ENCODE peak calls at places on chromosomes 1 and 21, in five cellular contexts. One of them, this sample, is unnamed.

GRCh38 chr21:38811257-38811656 is 5.5 kb downstream of the ETS2 start:
- DNase-seq in progenitor cell of endocrine pancreas: no peak
- DNase-seq in mammary epithelial cell: peak
- DNase-seq in HFF-Myc: peak
- DNase-seq in dorsolateral prefrontal cortex: no peak
- DNase-seq in this sample: no peak

GRCh38 chr21:15210235-15210678 is 145.5 kb upstream of the NRIP1 start:
- DNase-seq in HFF-Myc: no peak
- DNase-seq in dorsolateral prefrontal cortex: no peak
- DNase-seq in progenitor cell of endocrine pancreas: no peak
- DNase-seq in mammary epithelial cell: peak
- DNase-seq in this sample: no peak

GRCh38 chr1:50423670-50424000 is 392 bp upstream of the DMRTA2 start:
- DNase-seq in progenitor cell of endocrine pancreas: no peak
- DNase-seq in dorsolateral prefrontal cortex: no peak
- DNase-seq in mammary epithelial cell: peak
- DNase-seq in HFF-Myc: no peak
- DNase-seq in this sample: no peak

GRCh38 chr1:161185282-161185682 is 8.0 kb upstream of the B4GALT3 start:
- DNase-seq in mammary epithelial cell: no peak
- DNase-seq in progenitor cell of endocrine pancreas: no peak
- DNase-seq in dorsolateral prefrontal cortex: no peak
- DNase-seq in HFF-Myc: peak
- DNase-seq in this sample: peak

GRCh38 chr1:14866841-14867626 is 268.5 kb downstream of the KAZN start:
- DNase-seq in mammary epithelial cell: no peak
- DNase-seq in progenitor cell of endocrine pancreas: no peak
- DNase-seq in dorsolateral prefrontal cortex: no peak
- DNase-seq in HFF-Myc: no peak
- DNase-seq in this sample: no peak

GRCh38 chr1:159250817-159251216 is 46.1 kb downstream of the ACKR1 start:
- DNase-seq in mammary epithelial cell: no peak
- DNase-seq in HFF-Myc: no peak
- DNase-seq in progenitor cell of endocrine pancreas: no peak
- DNase-seq in dorsolateral prefrontal cortex: no peak
- DNase-seq in this sample: no peak

GRCh38 chr1:1318131-1318652 is 6.3 kb downstream of the INTS11 start:
- DNase-seq in HFF-Myc: peak
- DNase-seq in progenitor cell of endocrine pancreas: no peak
- DNase-seq in dorsolateral prefrontal cortex: no peak
- DNase-seq in mammary epithelial cell: peak
- DNase-seq in this sample: no peak

GRCh38 chr1:215529571-215529970 is 37.5 kb upstream of the KCTD3 start:
- DNase-seq in progenitor cell of endocrine pancreas: no peak
- DNase-seq in mammary epithelial cell: no peak
- DNase-seq in HFF-Myc: no peak
- DNase-seq in dorsolateral prefrontal cortex: no peak
- DNase-seq in this sample: no peak

GRCh38 chr1:32806315-32806714 is 10.8 kb downstream of the YARS1 start:
- DNase-seq in mammary epithelial cell: no peak
- DNase-seq in dorsolateral prefrontal cortex: no peak
- DNase-seq in progenitor cell of endocrine pancreas: no peak
- DNase-seq in HFF-Myc: no peak
- DNase-seq in this sample: no peak

GRCh38 chr21:28308516-28308915 is 684.2 kb downstream of the LTN1 start:
- DNase-seq in HFF-Myc: no peak
- DNase-seq in dorsolateral prefrontal cortex: no peak
- DNase-seq in mammary epithelial cell: peak
- DNase-seq in progenitor cell of endocrine pancreas: no peak
- DNase-seq in this sample: no peak

GRCh38 chr1:52179073-52179472 is 37.2 kb downstream of the ZFYVE9 start:
- DNase-seq in progenitor cell of endocrine pancreas: no peak
- DNase-seq in HFF-Myc: no peak
- DNase-seq in mammary epithelial cell: peak
- DNase-seq in dorsolateral prefrontal cortex: no peak
- DNase-seq in this sample: no peak

GRCh38 chr1:217889401-217889800 is 258.3 kb downstream of the SPATA17 start:
- DNase-seq in HFF-Myc: no peak
- DNase-seq in mammary epithelial cell: no peak
- DNase-seq in progenitor cell of endocrine pancreas: no peak
- DNase-seq in dorsolateral prefrontal cortex: no peak
- DNase-seq in this sample: no peak

GRCh38 chr1:214499732-214500131 is 51.7 kb downstream of the PTPN14 start:
- DNase-seq in progenitor cell of endocrine pancreas: no peak
- DNase-seq in dorsolateral prefrontal cortex: no peak
- DNase-seq in HFF-Myc: no peak
- DNase-seq in mammary epithelial cell: no peak
- DNase-seq in this sample: no peak

GRCh38 chr21:42317826-42318746 is 2.9 kb upstream of the TFF3 start:
- DNase-seq in dorsolateral prefrontal cortex: no peak
- DNase-seq in HFF-Myc: no peak
- DNase-seq in mammary epithelial cell: no peak
- DNase-seq in progenitor cell of endocrine pancreas: no peak
- DNase-seq in this sample: no peak

GRCh38 chr1:182786223-182787001 is 3.2 kb upstream of the NPL start:
- DNase-seq in dorsolateral prefrontal cortex: no peak
- DNase-seq in mammary epithelial cell: peak
- DNase-seq in progenitor cell of endocrine pancreas: peak
- DNase-seq in HFF-Myc: peak
- DNase-seq in this sample: no peak

GRCh38 chr1:219337588-219337987 is 163.9 kb downstream of the LYPLAL1 start:
- DNase-seq in dorsolateral prefrontal cortex: no peak
- DNase-seq in progenitor cell of endocrine pancreas: no peak
- DNase-seq in HFF-Myc: no peak
- DNase-seq in mammary epithelial cell: no peak
- DNase-seq in this sample: no peak

GRCh38 chr1:185846672-185847440 is 112.7 kb downstream of the HMCN1 start:
- DNase-seq in HFF-Myc: no peak
- DNase-seq in progenitor cell of endocrine pancreas: no peak
- DNase-seq in mammary epithelial cell: peak
- DNase-seq in dorsolateral prefrontal cortex: no peak
- DNase-seq in this sample: no peak

GRCh38 chr1:220841293-220841692 is 38.0 kb upstream of the HLX start:
- DNase-seq in progenitor cell of endocrine pancreas: no peak
- DNase-seq in dorsolateral prefrontal cortex: no peak
- DNase-seq in mammary epithelial cell: no peak
- DNase-seq in HFF-Myc: no peak
- DNase-seq in this sample: no peak

GRCh38 chr1:82464362-82464931 is 663.7 kb downstream of the ADGRL2 start:
- DNase-seq in HFF-Myc: no peak
- DNase-seq in dorsolateral prefrontal cortex: no peak
- DNase-seq in mammary epithelial cell: no peak
- DNase-seq in progenitor cell of endocrine pancreas: no peak
- DNase-seq in this sample: no peak

GRCh38 chr1:179876289-179876715 is 1.3 kb downstream of the TOR1AIP2 start:
- DNase-seq in dorsolateral prefrontal cortex: no peak
- DNase-seq in progenitor cell of endocrine pancreas: no peak
- DNase-seq in mammary epithelial cell: peak
- DNase-seq in HFF-Myc: no peak
- DNase-seq in this sample: no peak

GRCh38 chr1:234658143-234658542 is 48.2 kb upstream of the IRF2BP2 start:
- DNase-seq in dorsolateral prefrontal cortex: no peak
- DNase-seq in mammary epithelial cell: peak
- DNase-seq in HFF-Myc: no peak
- DNase-seq in progenitor cell of endocrine pancreas: no peak
- DNase-seq in this sample: no peak

GRCh38 chr1:193111641-193112090 is 6.5 kb upstream of the GLRX2 start:
- DNase-seq in dorsolateral prefrontal cortex: no peak
- DNase-seq in HFF-Myc: peak
- DNase-seq in progenitor cell of endocrine pancreas: no peak
- DNase-seq in mammary epithelial cell: peak
- DNase-seq in this sample: no peak

GRCh38 chr1:42136466-42136865 is 16.7 kb upstream of the GUCA2B start:
- DNase-seq in progenitor cell of endocrine pancreas: no peak
- DNase-seq in dorsolateral prefrontal cortex: no peak
- DNase-seq in mammary epithelial cell: no peak
- DNase-seq in HFF-Myc: no peak
- DNase-seq in this sample: no peak

GRCh38 chr1:45299296-45299695 is 27.4 kb upstream of the HPDL start:
- DNase-seq in mammary epithelial cell: no peak
- DNase-seq in dorsolateral prefrontal cortex: no peak
- DNase-seq in HFF-Myc: no peak
- DNase-seq in progenitor cell of endocrine pancreas: no peak
- DNase-seq in this sample: no peak

GRCh38 chr1:40385437-40386310 is 12.1 kb downstream of the SMAP2 start:
- DNase-seq in mammary epithelial cell: no peak
- DNase-seq in progenitor cell of endocrine pancreas: no peak
- DNase-seq in dorsolateral prefrontal cortex: no peak
- DNase-seq in HFF-Myc: no peak
- DNase-seq in this sample: no peak

GRCh38 chr1:100708476-100709062 is 11.0 kb upstream of the VCAM1 start:
- DNase-seq in dorsolateral prefrontal cortex: no peak
- DNase-seq in progenitor cell of endocrine pancreas: no peak
- DNase-seq in mammary epithelial cell: no peak
- DNase-seq in HFF-Myc: no peak
- DNase-seq in this sample: no peak

GRCh38 chr1:192967901-192968300 is 91.3 kb downstream of the UCHL5 start:
- DNase-seq in progenitor cell of endocrine pancreas: no peak
- DNase-seq in dorsolateral prefrontal cortex: no peak
- DNase-seq in HFF-Myc: no peak
- DNase-seq in mammary epithelial cell: no peak
- DNase-seq in this sample: no peak

GRCh38 chr1:50422946-50423669 is at the start of gene DMRTA2:
- DNase-seq in mammary epithelial cell: peak
- DNase-seq in HFF-Myc: no peak
- DNase-seq in dorsolateral prefrontal cortex: peak
- DNase-seq in progenitor cell of endocrine pancreas: peak
- DNase-seq in this sample: no peak

GRCh38 chr1:178093150-178093957 is 550 bp upstream of the RASAL2 start:
- DNase-seq in HFF-Myc: peak
- DNase-seq in progenitor cell of endocrine pancreas: peak
- DNase-seq in mammary epithelial cell: peak
- DNase-seq in dorsolateral prefrontal cortex: peak
- DNase-seq in this sample: peak

GRCh38 chr1:37946703-37947360 is at the start of gene INPP5B:
- DNase-seq in progenitor cell of endocrine pancreas: peak
- DNase-seq in mammary epithelial cell: no peak
- DNase-seq in HFF-Myc: peak
- DNase-seq in dorsolateral prefrontal cortex: peak
- DNase-seq in this sample: peak
- TF ChIP-seq CTCF in progenitor cell of endocrine pancreas: no peak
- TF ChIP-seq CTCF in mammary epithelial cell: no peak
- TF ChIP-seq CTCF in HFF-Myc: no peak
- TF ChIP-seq CTCF in dorsolateral prefrontal cortex: peak
- TF ChIP-seq CTCF in this sample: no peak

GRCh38 chr1:169266133-169266532 is 101.5 kb downstream of the NME7 start:
- DNase-seq in progenitor cell of endocrine pancreas: no peak
- DNase-seq in dorsolateral prefrontal cortex: no peak
- DNase-seq in mammary epithelial cell: no peak
- DNase-seq in HFF-Myc: no peak
- DNase-seq in this sample: no peak

GRCh38 chr1:169271094-169271493 is 96.5 kb downstream of the NME7 start:
- DNase-seq in dorsolateral prefrontal cortex: no peak
- DNase-seq in HFF-Myc: no peak
- DNase-seq in progenitor cell of endocrine pancreas: no peak
- DNase-seq in mammary epithelial cell: no peak
- DNase-seq in this sample: no peak
- TF ChIP-seq CTCF in dorsolateral prefrontal cortex: peak
- TF ChIP-seq CTCF in HFF-Myc: no peak
- TF ChIP-seq CTCF in progenitor cell of endocrine pancreas: no peak
- TF ChIP-seq CTCF in mammary epithelial cell: no peak
- TF ChIP-seq CTCF in this sample: no peak

GRCh38 chr21:33894736-33895288 is 20.8 kb downstream of the ATP5PO start:
- DNase-seq in mammary epithelial cell: peak
- DNase-seq in HFF-Myc: peak
- DNase-seq in progenitor cell of endocrine pancreas: peak
- DNase-seq in dorsolateral prefrontal cortex: peak
- DNase-seq in this sample: no peak

GRCh38 chr21:33890187-33890586 is 25.4 kb downstream of the ATP5PO start:
- DNase-seq in HFF-Myc: no peak
- DNase-seq in dorsolateral prefrontal cortex: no peak
- DNase-seq in mammary epithelial cell: no peak
- DNase-seq in progenitor cell of endocrine pancreas: no peak
- DNase-seq in this sample: no peak

GRCh38 chr21:33893917-33894316 is 21.7 kb downstream of the ATP5PO start:
- DNase-seq in HFF-Myc: no peak
- DNase-seq in progenitor cell of endocrine pancreas: no peak
- DNase-seq in dorsolateral prefrontal cortex: no peak
- DNase-seq in mammary epithelial cell: no peak
- DNase-seq in this sample: no peak

GRCh38 chr21:33895356-33895755 is 20.2 kb downstream of the ATP5PO start:
- DNase-seq in HFF-Myc: no peak
- DNase-seq in dorsolateral prefrontal cortex: no peak
- DNase-seq in progenitor cell of endocrine pancreas: no peak
- DNase-seq in mammary epithelial cell: no peak
- DNase-seq in this sample: no peak

DNA sequence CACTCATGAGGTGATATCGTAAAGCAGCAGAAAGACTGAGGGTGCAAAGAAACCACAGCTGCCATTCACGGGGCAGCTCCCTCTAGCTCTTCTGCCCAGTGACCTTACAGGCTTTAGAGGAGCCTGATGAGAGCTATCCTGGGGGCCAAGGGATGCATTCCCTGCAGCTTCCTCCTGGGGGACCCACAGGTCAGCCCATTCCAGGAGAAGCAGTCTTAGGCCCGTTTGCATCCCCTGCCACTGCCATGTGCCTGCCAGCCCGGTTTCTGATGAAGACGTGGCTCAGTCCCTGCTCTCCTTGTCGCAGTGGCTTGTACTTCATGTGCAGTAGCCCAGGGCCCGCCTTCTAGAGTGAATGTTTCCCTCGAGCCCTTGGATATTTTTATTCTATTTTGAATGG is 22.8 kb downstream of the ATP5PO start:
- DNase-seq in mammary epithelial cell: no peak
- DNase-seq in HFF-Myc: no peak
- DNase-seq in progenitor cell of endocrine pancreas: no peak
- DNase-seq in dorsolateral prefrontal cortex: no peak
- DNase-seq in this sample: no peak
- TF ChIP-seq CTCF in mammary epithelial cell: no peak
- TF ChIP-seq CTCF in HFF-Myc: peak
- TF ChIP-seq CTCF in progenitor cell of endocrine pancreas: peak
- TF ChIP-seq CTCF in dorsolateral prefrontal cortex: no peak
- TF ChIP-seq CTCF in this sample: no peak

GRCh38 chr1:46969014-46969619 is 27.8 kb upstream of the CYP4A11 start:
- DNase-seq in progenitor cell of endocrine pancreas: no peak
- DNase-seq in mammary epithelial cell: no peak
- DNase-seq in dorsolateral prefrontal cortex: no peak
- DNase-seq in HFF-Myc: no peak
- DNase-seq in this sample: no peak
- TF ChIP-seq CTCF in progenitor cell of endocrine pancreas: peak
- TF ChIP-seq CTCF in mammary epithelial cell: peak
- TF ChIP-seq CTCF in dorsolateral prefrontal cortex: no peak
- TF ChIP-seq CTCF in HFF-Myc: no peak
- TF ChIP-seq CTCF in this sample: no peak

This sample was measured in activated B cell treated with CpG ODN at 0.5 μM for 24 hours.